ENCODE peak calls at places on chromosomes 11 and 22, in five cellular contexts. F is neuronal stem cell, O is IMR-90, M is mesenchymal stem cell, W is HCT116. G is an unnamed sample.

GRCh38 chr11:122923302-122923701 is 40.7 kb downstream of the JHY start:
- DNase-seq in F (no peak), O (no peak), M (no peak), W (no peak), G (no peak)

GRCh38 chr11:117176186-117176585 is 2.4 kb upstream of the SIDT2 start:
- DNase-seq in F (no peak), O (no peak), M (no peak), W (no peak), G (no peak)

GRCh38 chr11:115642660-115643059 is 138.4 kb upstream of the CADM1 start:
- DNase-seq in F (no peak), O (no peak), M (no peak), W (no peak), G (no peak)

GRCh38 chr11:69899957-69900821 is 81.0 kb upstream of the FGF3 start:
- DNase-seq in F (no peak), O (no peak), M (peak; percentile 44), W (no peak), G (no peak)

GRCh38 chr22:49800408-49801238 is 27.1 kb downstream of the BRD1 start:
- DNase-seq in F (no peak), O (no peak), M (no peak), W (no peak), G (no peak)

GRCh38 chr11:74347381-74347780 is 35.9 kb upstream of the P4HA3 start:
- DNase-seq in F (no peak), O (peak; percentile 62), M (peak; percentile 17), W (no peak), G (no peak)

GRCh38 chr11:73288873-73289707 is 17.0 kb downstream of the P2RY6 start:
- DNase-seq in F (peak; percentile 79), O (peak; percentile 65), M (peak; percentile 84), W (peak; percentile 53), G (peak; percentile 67)

GRCh38 chr11:111605681-111606080 is 3.4 kb downstream of the SIK2 start:
- DNase-seq in F (no peak), O (no peak), M (no peak), W (no peak), G (no peak)

GRCh38 chr11:31030375-31030774 is 339.2 kb downstream of the DCDC1 start:
- DNase-seq in F (no peak), O (no peak), M (no peak), W (no peak), G (no peak)

GRCh38 chr11:22780914-22781593 is 48.5 kb downstream of the SVIP start:
- DNase-seq in F (peak; percentile 6), O (no peak), M (no peak), W (no peak), G (no peak)

GRCh38 chr11:128582496-128583366 is 4.6 kb downstream of the ETS1 start:
- DNase-seq in F (no peak), O (peak; percentile 98), M (peak; percentile 93), W (no peak), G (no peak)

GRCh38 chr22:41415554-41415953 is 31.0 kb downstream of the TOB2 start:
- DNase-seq in F (no peak), O (no peak), M (no peak), W (no peak), G (no peak)

GRCh38 chr11:2258501-2259465 is 11.6 kb downstream of the ASCL2 start:
- DNase-seq in F (no peak), O (no peak), M (no peak), W (no peak), G (peak; percentile 13)

GRCh38 chr11:47242596-47243192 is 5.9 kb downstream of the ACP2 start:
- DNase-seq in F (no peak), O (no peak), M (no peak), W (no peak), G (no peak)

GRCh38 chr22:46845281-46846153 is 83.1 kb downstream of the TBC1D22A start:
- DNase-seq in F (no peak), O (peak; percentile 63), M (peak; percentile 27), W (no peak), G (no peak)

GRCh38 chr11:103047837-103048236 is 44.1 kb downstream of the DCUN1D5 start:
- DNase-seq in F (no peak), O (no peak), M (peak; percentile 22), W (no peak), G (no peak)

GRCh38 chr11:72721689-72722049 is 30.5 kb downstream of the ARAP1 start:
- DNase-seq in F (no peak), O (no peak), M (no peak), W (no peak), G (peak; percentile 62)

GRCh38 chr11:79018371-79018849 is 422.4 kb downstream of the TENM4 start:
- DNase-seq in F (no peak), O (peak; percentile 97), M (peak; percentile 18), W (no peak), G (no peak)

GRCh38 chr11:31437742-31438435 is 68.2 kb downstream of the DNAJC24 start:
- DNase-seq in F (no peak), O (peak; percentile 84), M (peak; percentile 38), W (no peak), G (no peak)

GRCh38 chr11:72507050-72507449 is 72.7 kb upstream of the CLPB start:
- DNase-seq in F (no peak), O (no peak), M (no peak), W (no peak), G (no peak)

GRCh38 chr11:70532066-70532440 is 133.7 kb downstream of the CTTN start:
- DNase-seq in F (no peak), O (peak; percentile 7), M (no peak), W (no peak), G (no peak)

GRCh38 chr11:44654596-44654995 is 72.2 kb upstream of the TSPAN18 start:
- DNase-seq in F (no peak), O (no peak), M (no peak), W (no peak), G (no peak)

GRCh38 chr11:13009476-13009920 is 382 bp downstream of the RASSF10 start:
- DNase-seq in F (peak; percentile 48), O (no peak), M (peak; percentile 11), W (no peak), G (no peak)

GRCh38 chr11:14119357-14119756 is 156.8 kb downstream of the SPON1 start:
- DNase-seq in F (no peak), O (no peak), M (no peak), W (no peak), G (no peak)

GRCh38 chr11:21625982-21626381 is 566.9 kb upstream of the ANO5 start:
- DNase-seq in F (no peak), O (no peak), M (no peak), W (no peak), G (no peak)

GRCh38 chr22:45090364-45090960 is 73.3 kb upstream of the NUP50 start:
- DNase-seq in F (peak; percentile 50), O (peak; percentile 65), M (peak; percentile 42), W (no peak), G (peak; percentile 34)

GRCh38 chr11:121829159-121829643 is 286.8 kb downstream of the BLID start:
- DNase-seq in F (no peak), O (peak; percentile 100), M (peak; percentile 96), W (peak; percentile 21), G (no peak)

GRCh38 chr11:68309621-68310185 is 2.7 kb upstream of the LRP5 start:
- DNase-seq in F (no peak), O (peak; percentile 9), M (peak; percentile 9), W (no peak), G (no peak)

GRCh38 chr11:77046060-77046501 is 11.9 kb downstream of the B3GNT6 start:
- DNase-seq in F (peak; percentile 56), O (no peak), M (peak; percentile 33), W (peak; percentile 37), G (peak; percentile 74)

GRCh38 chr11:129846508-129847335 is 31.1 kb downstream of the TMEM45B start:
- DNase-seq in F (no peak), O (peak; percentile 92), M (peak; percentile 95), W (no peak), G (no peak)

GRCh38 chr22:24028533-24028932 is 17.4 kb downstream of the CABIN1 start:
- DNase-seq in F (no peak), O (no peak), M (no peak), W (no peak), G (no peak)

GRCh38 chr11:61627831-61628753 is 47.2 kb upstream of the SYT7 start:
- DNase-seq in F (peak; percentile 67), O (peak; percentile 73), M (peak; percentile 61), W (peak; percentile 45), G (peak; percentile 77)

GRCh38 chr11:33828604-33829429 is 54.5 kb upstream of the FBXO3 start:
- DNase-seq in F (peak; percentile 2), O (no peak), M (no peak), W (no peak), G (no peak)
- H3K9ac ChIP-seq in F (peak overlapping the region; percentile 90), O (no peak overlapping the region), M (peak overlapping the region; percentile 64), W (no peak overlapping the region), G (no peak overlapping the region)

GRCh38 chr11:9002920-9003572 is 755 bp downstream of the NRIP3 start:
- DNase-seq in F (no peak), O (no peak), M (no peak), W (no peak), G (no peak)
- H3K27me3 ChIP-seq in F (no peaks in the 10 kb centered on the region), O (peaks cover 38% of the 10 kb centered on the region), M (peaks cover 23% of the 10 kb centered on the region), W (no peaks in the 10 kb centered on the region), G (peaks cover 29% of the 10 kb centered on the region)

DNA sequence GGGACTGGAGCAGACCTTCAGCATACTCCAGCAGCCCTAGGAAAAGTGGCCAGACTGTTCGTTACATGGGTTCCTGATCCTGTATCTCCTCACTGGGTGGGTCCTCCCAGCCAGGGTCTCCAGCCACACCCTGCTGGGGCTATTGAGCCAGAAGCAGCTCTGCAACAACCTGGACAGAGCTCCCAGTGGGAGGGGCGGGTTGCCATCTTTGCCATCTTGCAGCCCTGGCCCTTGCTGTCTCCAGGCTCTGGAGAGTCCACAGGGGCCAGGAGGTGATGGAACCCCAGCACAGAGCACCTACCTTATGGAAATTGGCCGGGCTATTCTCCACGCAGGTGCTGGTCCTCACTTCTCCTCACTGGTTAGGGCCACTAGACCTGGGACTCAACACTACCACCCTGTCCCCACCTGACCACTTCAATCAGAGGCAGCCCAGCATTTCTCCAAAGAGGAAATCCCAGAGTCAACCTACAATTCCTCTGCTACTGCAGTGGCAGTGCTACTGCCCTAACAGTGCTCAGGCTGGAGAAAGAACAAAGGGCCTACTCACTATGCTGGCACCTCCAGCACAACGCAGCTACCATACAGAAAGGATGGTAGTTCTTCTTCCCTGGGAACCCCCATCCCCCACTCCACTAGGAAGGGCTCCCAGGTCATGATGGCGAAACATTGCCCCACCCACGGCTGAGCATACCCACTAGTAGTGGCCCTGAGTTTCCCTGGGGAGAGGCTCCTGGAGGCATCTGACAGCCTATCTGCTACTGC is 290.2 kb upstream of the NCAM1 start:
- DNase-seq in F (no peak), O (no peak), M (no peak), W (no peak), G (no peak)
- H3K9ac ChIP-seq in F (no peak overlapping the region), O (no peak overlapping the region), M (no peak overlapping the region), W (no peak overlapping the region), G (no peak overlapping the region)

DNA sequence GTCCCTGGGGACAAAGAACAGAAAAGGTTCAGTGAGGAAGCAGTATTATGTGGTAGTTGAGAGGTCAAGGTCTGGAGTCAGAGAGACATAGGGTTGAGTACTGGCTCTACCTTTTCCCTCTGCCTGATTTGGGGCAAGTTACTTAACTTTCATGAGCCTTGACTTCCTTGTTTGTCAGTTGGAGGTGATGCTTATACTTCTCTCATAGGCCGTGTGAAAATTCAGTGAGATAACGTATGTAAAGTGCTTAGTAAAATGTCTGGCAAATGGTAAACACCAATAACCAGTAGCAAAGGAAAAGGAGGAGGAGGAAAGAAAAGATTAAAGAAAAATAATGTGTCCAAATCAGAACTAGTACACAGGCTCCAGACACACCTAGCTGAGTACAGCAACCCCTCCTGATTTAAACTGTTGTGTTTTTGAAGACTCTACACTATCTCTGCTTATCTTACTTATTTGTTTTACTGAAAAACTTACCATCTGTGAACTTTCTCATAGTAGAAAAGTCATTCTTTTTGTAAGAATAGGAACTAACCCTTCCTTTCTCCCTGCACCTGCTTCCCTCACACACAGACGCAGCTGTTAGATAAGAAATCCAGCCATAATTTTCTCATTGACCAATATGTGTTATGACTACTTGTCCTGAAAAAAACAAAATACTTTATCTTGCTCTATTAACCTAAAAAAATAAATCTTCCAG is 126.9 kb downstream of the CD44 start:
- DNase-seq in F (no peak), O (no peak), M (no peak), W (no peak), G (no peak)
- H3K27me3 ChIP-seq in F (no peaks in the 10 kb centered on the region), O (no peaks in the 10 kb centered on the region), M (no peaks in the 10 kb centered on the region), W (no peaks in the 10 kb centered on the region), G (no peaks in the 10 kb centered on the region)